ENCODE peak calls at places on chromosome 6, in nine cellular contexts. P is PC-3, C is OCI-LY7, L is HCT116, Y is MM.1S, N is neural progenitor cell, R is GM23248, X is SK-N-SH, J is GM23338. I is an unnamed sample.

GRCh38 chr6:55980627-55981211 is 105.3 kb upstream of the BMP5 start:
- DNase-seq in P (peak), C (peak), L (peak), Y (peak), N (peak), R (peak), X (peak), J (peak), I (peak)

GRCh38 chr6:137297887-137298286 is 78.7 kb upstream of the IFNGR1 start:
- DNase-seq in P (peak), C (no peak), L (no peak), Y (no peak), N (peak), R (peak), X (no peak), J (peak), I (no peak)

GRCh38 chr6:51842487-51843469 is 244.6 kb downstream of the PKHD1 start:
- DNase-seq in P (no peak), C (no peak), L (no peak), Y (no peak), N (peak), R (no peak), X (no peak), J (no peak), I (no peak)

GRCh38 chr6:132527791-132528190 is 10.3 kb upstream of the TAAR9 start:
- DNase-seq in P (peak), C (no peak), L (peak), Y (no peak), N (no peak), R (peak), X (no peak), J (no peak), I (peak)

GRCh38 chr6:100126682-100127484 is 132.9 kb upstream of the MCHR2 start:
- DNase-seq in P (no peak), C (no peak), L (no peak), Y (no peak), N (no peak), R (no peak), X (no peak), J (no peak), I (no peak)

GRCh38 chr6:89487864-89488263 is 54.9 kb downstream of the ANKRD6 start:
- DNase-seq in P (no peak), C (no peak), L (no peak), Y (no peak), N (no peak), R (no peak), X (no peak), J (no peak), I (peak)

GRCh38 chr6:139587469-139587868 is 213.0 kb upstream of the CITED2 start:
- DNase-seq in P (peak), C (no peak), L (no peak), Y (no peak), N (no peak), R (peak), X (no peak), J (no peak), I (no peak)

GRCh38 chr6:11429577-11429976 is 108.0 kb upstream of the TMEM170B start:
- DNase-seq in P (no peak), C (no peak), L (no peak), Y (no peak), N (no peak), R (no peak), X (no peak), J (peak), I (no peak)

GRCh38 chr6:71489736-71490135 is 201.1 kb downstream of the OGFRL1 start:
- DNase-seq in P (peak), C (no peak), L (peak), Y (no peak), N (no peak), R (peak), X (no peak), J (peak), I (peak)

GRCh38 chr6:33207569-33208088 is 671 bp upstream of the RING1 start:
- DNase-seq in P (peak), C (peak), L (no peak), Y (no peak), N (peak), R (peak), X (peak), J (peak), I (peak)

GRCh38 chr6:17640477-17640917 is 40.4 kb downstream of the FAM8A1 start:
- DNase-seq in P (no peak), C (no peak), L (no peak), Y (no peak), N (no peak), R (peak), X (no peak), J (no peak), I (no peak)

GRCh38 chr6:10951675-10952282 is 64.9 kb downstream of the SYCP2L start:
- DNase-seq in P (peak), C (peak), L (no peak), Y (peak), N (peak), R (peak), X (peak), J (peak), I (peak)

GRCh38 chr6:3310710-3311109 is 52.0 kb downstream of the PSMG4 start:
- DNase-seq in P (peak), C (no peak), L (no peak), Y (no peak), N (no peak), R (no peak), X (no peak), J (no peak), I (no peak)

GRCh38 chr6:44267252-44267651 is 1.9 kb upstream of the NFKBIE start:
- DNase-seq in P (no peak), C (no peak), L (no peak), Y (no peak), N (no peak), R (peak), X (no peak), J (no peak), I (no peak)

GRCh38 chr6:143678980-143679379 is 1.2 kb downstream of the PHACTR2 start:
- DNase-seq in P (peak), C (no peak), L (no peak), Y (no peak), N (peak), R (no peak), X (no peak), J (no peak), I (no peak)

GRCh38 chr6:108592371-108593337 is 31.9 kb downstream of the FOXO3 start:
- DNase-seq in P (no peak), C (peak), L (no peak), Y (peak), N (peak), R (peak), X (no peak), J (peak), I (no peak)

GRCh38 chr6:104589940-104590339 is 269.8 kb downstream of the HACE1 start:
- DNase-seq in P (peak), C (no peak), L (no peak), Y (no peak), N (no peak), R (no peak), X (no peak), J (no peak), I (no peak)

GRCh38 chr6:72624557-72625160 is 2.8 kb downstream of the KCNQ5 start:
- DNase-seq in P (peak), C (peak), L (no peak), Y (peak), N (peak), R (peak), X (peak), J (peak), I (peak)

GRCh38 chr6:134299236-134299635 is 18.7 kb downstream of the SGK1 start:
- DNase-seq in P (peak), C (no peak), L (no peak), Y (no peak), N (no peak), R (peak), X (no peak), J (no peak), I (peak)

GRCh38 chr6:109466212-109466923 is 10.8 kb upstream of the MICAL1 start:
- DNase-seq in P (no peak), C (no peak), L (no peak), Y (no peak), N (no peak), R (no peak), X (no peak), J (no peak), I (no peak)

GRCh38 chr6:127606131-127606562 is 29.2 kb downstream of the C6orf58 start:
- DNase-seq in P (peak), C (no peak), L (peak), Y (peak), N (peak), R (peak), X (peak), J (peak), I (peak)

GRCh38 chr6:16305788-16306187 is 67.4 kb downstream of the GMPR start:
- DNase-seq in P (no peak), C (no peak), L (no peak), Y (no peak), N (no peak), R (no peak), X (no peak), J (no peak), I (no peak)

GRCh38 chr6:53766930-53767329 is 27.9 kb upstream of the LRRC1 start:
- DNase-seq in P (no peak), C (no peak), L (no peak), Y (no peak), N (no peak), R (no peak), X (no peak), J (no peak), I (no peak)
- TF ChIP-seq EZH2phosphoT487 in P (no peak), C (no peak), L (no peak), Y (no peak), N (no peak), R (no peak), X (no peak), J (no peak), I (no peak)

GRCh38 chr6:41428402-41428994 is 93.1 kb downstream of the NCR2 start:
- DNase-seq in P (no peak), C (no peak), L (no peak), Y (no peak), N (peak), R (peak), X (no peak), J (no peak), I (peak)

GRCh38 chr6:41428995-41429417 is 93.6 kb downstream of the NCR2 start:
- DNase-seq in P (peak), C (no peak), L (no peak), Y (no peak), N (no peak), R (peak), X (no peak), J (peak), I (peak)

GRCh38 chr6:41426438-41426851 is 91.0 kb downstream of the NCR2 start:
- DNase-seq in P (no peak), C (peak), L (no peak), Y (no peak), N (peak), R (peak), X (no peak), J (peak), I (peak)

GRCh38 chr6:41426888-41427641 is 91.7 kb downstream of the NCR2 start:
- DNase-seq in P (no peak), C (no peak), L (no peak), Y (no peak), N (peak), R (no peak), X (no peak), J (peak), I (no peak)

DNA sequence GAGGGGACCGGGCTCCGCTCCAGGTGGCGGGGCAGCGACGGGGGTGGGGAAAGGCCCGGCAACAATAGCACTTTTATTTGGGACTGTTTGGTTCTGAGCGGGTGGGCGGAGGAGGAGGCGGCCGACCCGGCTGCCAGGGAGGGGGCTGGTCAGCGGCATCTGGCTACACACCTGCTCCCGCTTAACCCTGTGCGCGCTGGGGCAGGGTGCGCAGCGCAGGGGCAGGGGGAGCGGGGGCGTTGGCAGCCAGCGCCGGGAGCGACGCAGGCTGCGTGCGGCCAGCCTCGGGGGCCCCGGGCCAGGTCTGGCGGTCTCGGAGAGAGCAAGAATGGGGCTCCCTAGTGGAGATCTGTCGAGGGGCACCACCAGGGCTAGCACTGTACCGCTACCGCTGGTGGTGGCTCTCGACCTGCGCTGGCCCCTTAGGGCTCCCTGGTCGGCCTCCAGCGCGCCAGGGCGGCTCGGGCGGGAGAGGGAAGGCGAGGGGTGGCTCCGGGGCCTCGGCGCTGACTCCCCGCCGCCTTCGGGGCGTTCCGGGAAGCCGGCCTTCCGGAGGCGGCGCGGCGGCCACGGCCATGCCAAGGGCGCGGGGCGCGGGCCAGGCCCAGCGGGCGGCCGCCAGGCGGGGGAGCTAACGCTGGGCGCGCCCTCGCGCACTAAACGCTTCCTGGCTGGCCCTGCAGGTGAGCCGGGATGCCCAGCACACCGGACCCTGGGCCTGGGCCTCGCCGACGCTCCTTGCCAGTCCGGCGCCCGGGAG is 92.4 kb downstream of the NCR2 start:
- DNase-seq in P (peak), C (no peak), L (no peak), Y (no peak), N (peak), R (peak), X (peak), J (peak), I (peak)
- TF ChIP-seq EZH2phosphoT487 in P (no peak), C (no peak), L (no peak), Y (no peak), N (peak), R (no peak), X (no peak), J (no peak), I (no peak)

DNA sequence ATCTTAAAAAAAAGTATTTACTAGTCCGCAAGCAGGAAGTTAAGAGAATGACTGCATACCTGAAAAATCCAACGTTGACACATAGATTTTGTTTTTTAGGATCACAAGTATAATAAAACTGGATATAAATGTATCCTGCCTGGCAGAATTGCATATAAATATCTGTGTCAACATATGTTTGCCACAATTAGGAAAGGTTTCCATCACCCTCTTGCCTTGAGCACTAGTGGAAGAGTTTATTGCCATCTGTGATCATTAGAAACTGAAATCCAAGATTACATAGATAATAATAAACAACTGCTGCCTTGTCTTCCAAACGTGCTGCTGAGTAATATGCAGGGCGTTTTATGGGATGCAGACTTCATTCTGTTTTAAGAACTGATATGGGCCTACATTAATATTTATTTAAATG is 27.9 kb downstream of the PLEKHG1 start:
- DNase-seq in P (peak), C (no peak), L (no peak), Y (no peak), N (no peak), R (peak), X (no peak), J (no peak), I (peak)
- TF ChIP-seq EZH2phosphoT487 in P (no peak), C (no peak), L (no peak), Y (no peak), N (no peak), R (no peak), X (no peak), J (no peak), I (peak)

GRCh38 chr6:228881-229651 is 63.2 kb upstream of the DUSP22 start:
- DNase-seq in P (no peak), C (no peak), L (no peak), Y (peak), N (no peak), R (no peak), X (no peak), J (no peak), I (no peak)
- TF ChIP-seq EZH2phosphoT487 in P (no peak), C (no peak), L (no peak), Y (no peak), N (no peak), R (no peak), X (no peak), J (no peak), I (no peak)

DNA sequence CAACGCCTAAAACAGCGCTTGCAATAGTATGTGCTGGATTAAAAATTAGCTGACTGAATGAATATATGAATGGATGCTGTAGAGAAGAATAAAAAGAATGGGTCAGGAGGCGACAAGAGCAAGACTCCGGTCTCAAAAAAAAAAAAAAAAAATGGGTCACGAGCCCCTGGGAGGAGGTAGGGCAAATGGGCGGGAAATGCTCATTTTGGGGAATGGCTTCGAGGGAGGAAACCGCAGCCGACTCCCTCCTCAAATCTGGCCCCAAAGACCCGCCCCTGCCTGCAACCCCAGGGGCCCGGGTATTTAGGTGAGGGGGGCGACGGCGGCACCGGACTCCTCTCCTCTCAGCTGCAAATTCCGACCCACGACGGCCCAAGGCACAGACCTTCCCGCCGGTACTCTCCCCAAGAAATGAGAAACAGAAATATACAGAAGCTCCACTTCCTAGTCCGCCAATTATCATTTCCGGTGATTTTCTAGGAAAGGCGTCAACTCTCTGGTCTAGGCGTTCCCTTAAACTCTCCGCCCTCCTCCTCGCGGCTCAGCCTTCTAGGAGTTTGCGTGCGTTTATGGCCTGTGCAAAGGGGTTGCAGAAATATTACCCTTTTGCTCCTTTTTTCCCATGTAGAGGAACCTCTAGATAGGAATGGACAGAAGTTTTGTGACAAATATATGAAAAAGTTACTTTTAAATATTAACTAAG is at the start of gene ZNF311:
- DNase-seq in P (peak), C (no peak), L (no peak), Y (peak), N (peak), R (peak), X (peak), J (peak), I (peak)
- TF ChIP-seq EZH2phosphoT487 in P (no peak), C (no peak), L (no peak), Y (no peak), N (no peak), R (no peak), X (no peak), J (no peak), I (no peak)